ENCODE peak calls at places on chromosome 21, in four cellular contexts. U is SK-N-SH, X is K562, R is H1. Z is an unnamed sample.

GRCh38 chr21:18493420-18493819 is 89.8 kb upstream of the TMPRSS15 start:
- DNase-seq in U (no peak), X (no peak), R (no peak), Z (no peak)

GRCh38 chr21:43880111-43880985 is 15.3 kb downstream of the AGPAT3 start:
- DNase-seq in U (no peak), X (no peak), R (no peak), Z (no peak)

GRCh38 chr21:39788383-39788782 is 43.4 kb downstream of the IGSF5 start:
- DNase-seq in U (peak; percentile 75), X (peak; percentile 68), R (peak; percentile 34), Z (no peak)

GRCh38 chr21:15638856-15639549 is 90.8 kb upstream of the USP25 start:
- DNase-seq in U (no peak), X (no peak), R (no peak), Z (no peak)

GRCh38 chr21:43825936-43826622 is 36.7 kb downstream of the RRP1 start:
- DNase-seq in U (peak; percentile 49), X (no peak), R (no peak), Z (no peak)

GRCh38 chr21:37668462-37669239 is 247.6 kb downstream of the KCNJ6 start:
- DNase-seq in U (no peak), X (no peak), R (no peak), Z (no peak)

GRCh38 chr21:38531610-38532009 is 33.3 kb upstream of the ERG start:
- DNase-seq in U (peak; percentile 41), X (no peak), R (no peak), Z (no peak)

GRCh38 chr21:15422761-15423160 is 307.0 kb upstream of the USP25 start:
- DNase-seq in U (no peak), X (no peak), R (no peak), Z (no peak)

GRCh38 chr21:38965910-38966504 is 160.3 kb downstream of the ETS2 start:
- DNase-seq in U (peak; percentile 29), X (peak; percentile 79), R (no peak), Z (no peak)

GRCh38 chr21:31780944-31781343 is 49.0 kb upstream of the SCAF4 start:
- DNase-seq in U (no peak), X (no peak), R (no peak), Z (no peak)

GRCh38 chr21:43702785-43703067 is 16.2 kb upstream of the PDXK start:
- DNase-seq in U (no peak), X (no peak), R (no peak), Z (no peak)

GRCh38 chr21:32772281-32773047 is 909 bp upstream of the PAXBP1 start:
- DNase-seq in U (peak; percentile 29), X (peak; percentile 75), R (no peak), Z (peak; percentile 9)

GRCh38 chr21:31351973-31352372 is 7.9 kb upstream of the TIAM1 start:
- DNase-seq in U (no peak), X (no peak), R (no peak), Z (no peak)

GRCh38 chr21:25283720-25284119 is 323.6 kb downstream of the MRPL39 start:
- DNase-seq in U (no peak), X (no peak), R (no peak), Z (no peak)

GRCh38 chr21:29208666-29209059 is 78.2 kb downstream of the MAP3K7CL start:
- DNase-seq in U (no peak), X (no peak), R (no peak), Z (no peak)

GRCh38 chr21:39660596-39660995 is 47.9 kb downstream of the B3GALT5 start:
- DNase-seq in U (no peak), X (no peak), R (no peak), Z (no peak)

GRCh38 chr21:46079357-46080170 is 18.3 kb upstream of the COL6A2 start:
- DNase-seq in U (peak; percentile 92), X (no peak), R (no peak), Z (no peak)

GRCh38 chr21:46112731-46113215 is 14.9 kb downstream of the COL6A2 start:
- DNase-seq in U (no peak), X (no peak), R (no peak), Z (no peak)

GRCh38 chr21:43827015-43827611 is 37.7 kb downstream of the RRP1 start:
- DNase-seq in U (no peak), X (peak; percentile 43), R (no peak), Z (no peak)

GRCh38 chr21:20997633-20998455 is at the start of gene NCAM2:
- DNase-seq in U (peak; percentile 93), X (peak; percentile 76), R (no peak), Z (no peak)

GRCh38 chr21:33914188-33914587 is 1.4 kb downstream of the ATP5PO start:
- DNase-seq in U (no peak), X (no peak), R (no peak), Z (no peak)

GRCh38 chr21:31161157-31161556 is 122.9 kb upstream of the KRTAP19-8 start:
- DNase-seq in U (peak; percentile 44), X (no peak), R (no peak), Z (no peak)

GRCh38 chr21:33205476-33205875 is 24.3 kb upstream of the IFNAR2 start:
- DNase-seq in U (no peak), X (no peak), R (no peak), Z (no peak)

GRCh38 chr21:15682182-15682895 is 47.4 kb upstream of the USP25 start:
- DNase-seq in U (no peak), X (no peak), R (no peak), Z (no peak)

GRCh38 chr21:31660134-31660565 is 657 bp downstream of the SOD1 start:
- DNase-seq in U (no peak), X (no peak), R (no peak), Z (no peak)

GRCh38 chr21:14864211-14865021 is 200.4 kb downstream of the NRIP1 start:
- DNase-seq in U (peak; percentile 12), X (peak; percentile 81), R (peak; percentile 36), Z (no peak)

GRCh38 chr21:31261759-31262158 is 82.3 kb downstream of the TIAM1 start:
- DNase-seq in U (no peak), X (no peak), R (no peak), Z (no peak)

GRCh38 chr21:42392731-42393442 is 3.0 kb downstream of the TMPRSS3 start:
- DNase-seq in U (no peak), X (no peak), R (no peak), Z (peak; percentile 96)
- TF ChIP-seq NRF1 in U (no peak), X (no peak), R (no peak), Z (no peak)

GRCh38 chr21:23950344-23950743 is 1656.9 kb downstream of the MRPL39 start:
- DNase-seq in U (no peak), X (no peak), R (no peak), Z (no peak)

GRCh38 chr21:23955130-23955873 is 1652.0 kb downstream of the MRPL39 start:
- DNase-seq in U (no peak), X (no peak), R (no peak), Z (no peak)

GRCh38 chr21:23949493-23949892 is 1657.8 kb downstream of the MRPL39 start:
- DNase-seq in U (no peak), X (no peak), R (no peak), Z (no peak)

GRCh38 chr21:23951251-23951650 is 1656.0 kb downstream of the MRPL39 start:
- DNase-seq in U (no peak), X (no peak), R (no peak), Z (no peak)

DNA sequence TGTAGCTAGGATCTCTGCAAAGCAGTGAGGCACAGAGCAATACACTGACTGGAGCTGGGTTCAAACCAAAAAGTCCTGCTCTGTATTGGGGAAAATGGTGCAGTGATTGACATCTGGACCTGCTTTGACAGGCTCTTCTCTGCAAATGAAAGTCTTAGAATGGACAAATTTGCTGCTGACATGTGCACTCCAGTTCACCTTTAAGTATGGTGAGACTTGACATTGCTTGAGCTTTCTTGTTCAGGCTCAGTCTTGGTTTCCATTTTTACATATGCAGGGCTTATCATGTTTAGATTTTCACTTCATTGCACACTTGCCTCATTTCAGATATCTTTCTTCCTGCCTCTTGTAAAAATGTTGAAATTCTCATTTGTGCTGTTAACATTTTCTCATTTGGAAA is 1655.0 kb downstream of the MRPL39 start:
- DNase-seq in U (no peak), X (no peak), R (no peak), Z (no peak)
- H3K4me1 ChIP-seq in U (peaks cover 8% of the 10 kb centered on the region), X (no peaks in the 10 kb centered on the region), R (no peaks in the 10 kb centered on the region), Z (no peaks in the 10 kb centered on the region)

GRCh38 chr21:36661511-36662309 is 37.2 kb upstream of the SIM2 start:
- DNase-seq in U (peak; percentile 43), X (peak; percentile 72), R (no peak), Z (no peak)
- TF ChIP-seq NRF1 in U (no peak), X (no peak), R (no peak), Z (no peak)

GRCh38 chr21:34953950-34954349 is 95.2 kb downstream of the RUNX1 start:
- DNase-seq in U (no peak), X (no peak), R (no peak), Z (no peak)

GRCh38 chr21:34956416-34957316 is 92.4 kb downstream of the RUNX1 start:
- DNase-seq in U (no peak), X (no peak), R (no peak), Z (no peak)

GRCh38 chr21:34959607-34960006 is 89.5 kb downstream of the RUNX1 start:
- DNase-seq in U (no peak), X (peak; percentile 45), R (no peak), Z (no peak)

GRCh38 chr21:34960672-34961071 is 88.4 kb downstream of the RUNX1 start:
- DNase-seq in U (no peak), X (no peak), R (no peak), Z (no peak)

GRCh38 chr21:34958040-34958439 is 91.1 kb downstream of the RUNX1 start:
- DNase-seq in U (no peak), X (no peak), R (no peak), Z (no peak)
- H3K4me1 ChIP-seq in U (no peaks in the 10 kb centered on the region), X (peaks cover 6% of the 10 kb centered on the region), R (no peaks in the 10 kb centered on the region), Z (no peaks in the 10 kb centered on the region)

GRCh38 chr21:45074818-45075605 is 632 bp downstream of the ADARB1 start:
- DNase-seq in U (peak; percentile 82), X (peak; percentile 86), R (no peak), Z (no peak)

GRCh38 chr21:45074048-45074817 is at the start of gene ADARB1:
- DNase-seq in U (peak; percentile 98), X (peak; percentile 88), R (no peak), Z (no peak)

GRCh38 chr21:45078371-45078770 is 4.0 kb downstream of the ADARB1 start:
- DNase-seq in U (no peak), X (no peak), R (no peak), Z (no peak)

GRCh38 chr21:45075606-45076244 is 1.3 kb downstream of the ADARB1 start:
- DNase-seq in U (no peak), X (no peak), R (no peak), Z (no peak)

GRCh38 chr21:45076245-45076661 is 1.9 kb downstream of the ADARB1 start:
- DNase-seq in U (no peak), X (no peak), R (no peak), Z (no peak)
- TF ChIP-seq NRF1 in U (no peak), X (no peak), R (no peak), Z (no peak)

GRCh38 chr21:42522771-42523170 is 9.1 kb downstream of the SLC37A1 start:
- DNase-seq in U (no peak), X (no peak), R (no peak), Z (no peak)
- H3K4me1 ChIP-seq in U (no peaks in the 10 kb centered on the region), X (peaks cover 4% of the 10 kb centered on the region), R (peaks cover 16% of the 10 kb centered on the region), Z (peaks cover 40% of the 10 kb centered on the region)